ENCODE peak calls at places on chromosomes 5 and 9, in ten cellular contexts. D is A549, B is RWPE1, T is body of pancreas, I is PC-3, Q is aorta, L is heart right ventricle, N is heart left ventricle, E is caudate nucleus, O is ovary. S is an unnamed sample.

GRCh38 chr5:65243161-65243560 is 238.6 kb downstream of the ADAMTS6 start:
- DNase-seq in T (no peak), B (no peak), O (no peak), I (no peak), Q (no peak), N (no peak), E (no peak), L (no peak), D (no peak), S (no peak)

GRCh38 chr5:168793844-168794837 is 215.0 kb upstream of the PANK3 start:
- DNase-seq in O (peak), E (peak), Q (no peak), D (peak), L (no peak), B (no peak), N (no peak), T (peak), I (no peak), S (no peak)

GRCh38 chr5:123120197-123120596 is 31.2 kb downstream of the PRDM6 start:
- DNase-seq in N (no peak), I (no peak), L (no peak), O (no peak), T (no peak), E (no peak), B (peak), D (peak), Q (no peak), S (no peak)

GRCh38 chr5:105670586-105670985 is 2000.2 kb downstream of the EFNA5 start:
- DNase-seq in L (no peak), N (no peak), O (no peak), B (peak), D (no peak), E (no peak), T (no peak), I (no peak), Q (no peak), S (peak)

GRCh38 chr9:4182831-4183230 is 117.0 kb downstream of the GLIS3 start:
- DNase-seq in Q (no peak), D (no peak), T (no peak), L (no peak), I (no peak), N (no peak), O (no peak), E (no peak), B (no peak), S (no peak)

GRCh38 chr5:54628049-54628448 is 110.5 kb downstream of the SNX18 start:
- DNase-seq in N (no peak), D (no peak), O (no peak), L (no peak), T (no peak), I (no peak), B (no peak), E (no peak), Q (no peak), S (no peak)

GRCh38 chr5:54088081-54088480 is 222.3 kb downstream of the ARL15 start:
- DNase-seq in Q (no peak), E (no peak), B (no peak), O (no peak), T (no peak), D (no peak), I (no peak), N (no peak), L (no peak), S (no peak)

GRCh38 chr9:72728031-72728770 is 206.8 kb downstream of the TMC1 start:
- DNase-seq in I (no peak), T (no peak), N (no peak), E (no peak), D (no peak), Q (no peak), O (no peak), B (no peak), L (no peak), S (no peak)

GRCh38 chr9:82363666-82364065 is 375.1 kb downstream of the SPATA31D1 start:
- DNase-seq in I (no peak), Q (no peak), N (no peak), E (no peak), B (no peak), O (no peak), D (no peak), L (no peak), T (no peak), S (no peak)

GRCh38 chr5:25458628-25459027 is 813.9 kb upstream of the CDH10 start:
- DNase-seq in L (no peak), Q (no peak), D (no peak), E (no peak), N (no peak), O (no peak), B (peak), T (no peak), I (no peak), S (no peak)

GRCh38 chr5:94692610-94693009 is 74.1 kb downstream of the SLF1 start:
- DNase-seq in O (no peak), T (no peak), Q (no peak), E (no peak), D (no peak), L (no peak), N (no peak), I (no peak), B (no peak), S (no peak)

GRCh38 chr9:110947645-110948044 is 90.6 kb downstream of the LPAR1 start:
- DNase-seq in I (no peak), E (no peak), O (no peak), Q (no peak), T (no peak), D (no peak), B (no peak), N (no peak), L (no peak), S (no peak)

GRCh38 chr5:3542158-3542557 is 53.5 kb upstream of the IRX1 start:
- DNase-seq in E (no peak), T (no peak), B (peak), D (no peak), L (no peak), N (no peak), I (peak), O (no peak), Q (no peak), S (no peak)

GRCh38 chr9:131423171-131423581 is 29.3 kb downstream of the PRRC2B start:
- DNase-seq in D (peak), L (peak), I (peak), B (peak), N (peak), E (no peak), Q (peak), T (peak), O (peak), S (peak)

GRCh38 chr9:131421691-131422090 is 27.8 kb downstream of the PRRC2B start:
- DNase-seq in B (no peak), L (no peak), E (no peak), Q (peak), N (no peak), I (no peak), D (no peak), O (no peak), T (no peak), S (no peak)

GRCh38 chr9:131420913-131421312 is 27.0 kb downstream of the PRRC2B start:
- DNase-seq in N (no peak), I (no peak), O (no peak), E (no peak), T (no peak), B (peak), Q (peak), D (no peak), L (no peak), S (no peak)

GRCh38 chr9:131419716-131420115 is 25.8 kb downstream of the PRRC2B start:
- DNase-seq in I (no peak), E (no peak), O (no peak), N (no peak), D (no peak), B (no peak), L (no peak), Q (peak), T (no peak), S (no peak)

GRCh38 chr9:131422241-131422792 is 28.4 kb downstream of the PRRC2B start:
- DNase-seq in Q (peak), O (no peak), L (no peak), B (peak), D (no peak), I (peak), T (peak), N (no peak), E (no peak), S (no peak)
- H3K27ac ChIP-seq in Q (peak), O (peak), L (peak), B (peak), D (peak), I (peak), T (peak), N (peak), E (peak), S (peak)

DNA sequence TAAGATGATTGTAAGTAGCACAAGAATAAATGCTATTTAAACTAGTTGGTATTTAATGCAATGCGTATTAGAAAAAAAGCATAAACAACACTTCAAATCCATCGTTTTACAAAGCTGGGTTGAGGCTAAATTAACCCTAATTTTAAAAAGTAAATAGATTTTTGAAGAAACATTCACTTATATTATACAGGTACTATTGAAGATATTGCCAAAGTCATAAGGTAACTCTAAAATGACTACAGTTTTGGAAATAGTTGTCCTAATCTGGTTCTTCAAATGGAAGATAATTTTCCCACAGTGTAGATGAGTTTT is 20.1 kb downstream of the SLC38A9 start:
- DNase-seq in B (no peak), L (no peak), O (no peak), D (no peak), I (no peak), N (no peak), E (no peak), T (no peak), Q (no peak), S (no peak)
- H3K27ac ChIP-seq in B (no peak), L (no peak), O (no peak), D (no peak), I (no peak), N (no peak), E (no peak), T (no peak), Q (no peak), S (no peak)

GRCh38 chr5:150136841-150137167 is 18.8 kb downstream of the PDGFRB start:
- DNase-seq in Q (no peak), N (no peak), D (no peak), O (no peak), E (no peak), I (no peak), L (peak), B (no peak), T (no peak), S (no peak)
- H3K27ac ChIP-seq in Q (no peak), N (peak), D (peak), O (peak), E (peak), I (no peak), L (peak), B (no peak), T (no peak), S (no peak)

DNA sequence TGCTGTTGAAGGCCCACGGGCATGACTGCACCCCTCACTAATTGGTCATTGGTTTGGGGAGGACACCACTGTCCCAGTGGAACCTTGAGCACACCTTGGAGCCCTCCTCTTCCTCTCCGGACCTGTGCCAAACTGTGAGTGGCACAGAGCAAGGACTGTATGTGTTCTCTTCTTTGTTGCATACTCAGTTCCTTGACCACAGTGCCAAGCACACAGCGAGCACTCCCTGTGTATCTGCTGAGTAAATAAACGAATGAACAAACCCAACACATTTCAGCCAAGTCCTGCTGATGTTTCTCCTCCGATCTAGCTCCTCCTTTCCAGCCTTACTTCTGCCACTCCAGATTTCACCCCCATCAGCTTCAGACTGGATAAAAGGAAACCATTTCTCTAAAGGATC is 2.7 kb upstream of the TRIM52 start:
- DNase-seq in E (no peak), N (no peak), Q (no peak), L (no peak), B (no peak), T (no peak), O (no peak), I (no peak), D (no peak), S (no peak)
- H3K27ac ChIP-seq in E (no peak), N (no peak), Q (no peak), L (no peak), B (no peak), T (no peak), O (no peak), I (no peak), D (no peak), S (no peak)

DNA sequence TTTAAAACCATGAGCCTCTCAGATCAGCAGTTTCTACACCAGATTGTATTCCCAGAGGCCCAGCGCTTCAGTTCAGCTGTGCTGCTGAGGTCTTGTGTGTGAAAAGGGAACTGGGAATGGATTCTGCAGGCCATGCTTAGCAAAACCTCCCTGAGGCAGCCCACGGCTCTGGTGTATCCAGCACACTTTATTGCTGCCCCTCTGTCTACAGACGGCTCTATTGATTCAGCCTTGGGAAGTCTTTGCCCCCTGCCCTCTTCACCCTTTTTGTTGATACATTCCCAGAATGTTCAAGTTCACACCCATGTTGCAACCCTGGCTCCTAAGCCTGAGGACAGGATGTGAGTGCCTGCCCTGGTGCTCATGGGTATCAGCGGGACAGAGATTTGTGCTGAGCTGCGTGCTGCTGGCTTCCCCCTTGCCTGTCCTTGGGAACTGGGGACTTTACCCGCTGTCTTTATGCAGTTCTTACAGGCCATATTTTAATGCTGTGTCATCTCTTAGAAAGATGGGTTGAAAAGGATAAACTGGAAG is 37.3 kb downstream of the ARHGAP26 start:
- DNase-seq in E (no peak), D (no peak), I (no peak), B (no peak), N (peak), O (no peak), T (peak), Q (no peak), L (peak), S (no peak)
- H3K27ac ChIP-seq in E (no peak), D (peak), I (no peak), B (no peak), N (peak), O (no peak), T (no peak), Q (no peak), L (peak), S (no peak)

GRCh38 chr5:151574597-151574996 is 16.5 kb downstream of the FAT2 start:
- DNase-seq in D (no peak), I (peak), O (no peak), L (no peak), T (no peak), N (no peak), Q (no peak), B (no peak), E (no peak), S (no peak)
- H3K27ac ChIP-seq in D (no peak), I (no peak), O (no peak), L (no peak), T (no peak), N (no peak), Q (no peak), B (no peak), E (no peak), S (peak)

S was measured in epithelial cell of prostate.